ENCODE peak calls at places on chromosomes 7 and 10, in eight cellular contexts. H, G, O, K, P, X, V and Z are unnamed samples.

GRCh38 chr7:98687331-98687863 is 70.3 kb downstream of the NPTX2 start:
- DNase-seq in X (no peak), G (no peak), K (peak), V (no peak), P (no peak), O (no peak), H (no peak), Z (no peak)

GRCh38 chr7:49643321-49643720 is 130.1 kb upstream of the VWC2 start:
- DNase-seq in X (peak), O (no peak), P (no peak), H (no peak), V (no peak), K (no peak), G (peak), Z (peak)

GRCh38 chr10:23157239-23157661 is 34.9 kb upstream of the PTF1A start:
- DNase-seq in O (no peak), H (peak), X (no peak), G (no peak), P (no peak), K (no peak), V (no peak), Z (no peak)

GRCh38 chr10:110426294-110427153 is 71.2 kb upstream of the DUSP5 start:
- DNase-seq in H (no peak), K (no peak), X (no peak), G (no peak), O (no peak), P (no peak), V (no peak), Z (no peak)

GRCh38 chr10:90917968-90918318 is 2.9 kb downstream of the ANKRD1 start:
- DNase-seq in V (no peak), X (no peak), P (no peak), G (no peak), K (no peak), O (no peak), H (no peak), Z (no peak)

GRCh38 chr10:112970036-112970435 is 20.0 kb downstream of the TCF7L2 start:
- DNase-seq in K (no peak), P (no peak), V (no peak), H (no peak), X (no peak), O (no peak), G (no peak), Z (no peak)

GRCh38 chr7:4797858-4798705 is 22.7 kb downstream of the AP5Z1 start:
- DNase-seq in O (peak), G (peak), V (peak), X (no peak), P (peak), K (no peak), H (peak), Z (peak)

GRCh38 chr7:33774762-33775523 is 130.4 kb upstream of the BMPER start:
- DNase-seq in H (no peak), K (no peak), X (peak), P (no peak), O (no peak), V (no peak), G (peak), Z (peak)

GRCh38 chr10:27192284-27192683 is 37.1 kb downstream of the MASTL start:
- DNase-seq in K (no peak), H (no peak), O (no peak), V (no peak), P (no peak), X (no peak), G (no peak), Z (no peak)

GRCh38 chr10:121002586-121003205 is 151.5 kb downstream of the WDR11 start:
- DNase-seq in X (no peak), P (no peak), K (no peak), V (no peak), O (no peak), G (no peak), H (no peak), Z (no peak)

GRCh38 chr7:18778594-18778993 is 283.0 kb downstream of the HDAC9 start:
- DNase-seq in V (no peak), P (no peak), X (no peak), G (no peak), K (no peak), O (no peak), H (no peak), Z (no peak)

GRCh38 chr10:46553238-46554049 is 3.0 kb downstream of the GPRIN2 start:
- DNase-seq in K (no peak), H (no peak), G (peak), V (peak), P (no peak), X (no peak), O (no peak), Z (peak)

GRCh38 chr7:14321947-14322346 is 332.5 kb upstream of the ETV1 start:
- DNase-seq in X (no peak), P (no peak), G (no peak), V (no peak), O (no peak), K (peak), H (no peak), Z (no peak)

GRCh38 chr10:44883581-44884331 is 27.4 kb upstream of the TMEM72 start:
- DNase-seq in G (no peak), K (no peak), X (no peak), H (no peak), V (no peak), P (no peak), O (no peak), Z (no peak)

GRCh38 chr10:82882722-82883121 is 1007.7 kb downstream of the NRG3 start:
- DNase-seq in P (no peak), X (no peak), G (no peak), V (no peak), K (no peak), H (no peak), O (no peak), Z (no peak)

GRCh38 chr7:31687024-31687423 is at the start of gene PPP1R17:
- DNase-seq in K (no peak), V (no peak), G (peak), X (peak), P (no peak), O (no peak), H (no peak), Z (peak)

GRCh38 chr7:17887286-17887685 is 53.0 kb downstream of the SNX13 start:
- DNase-seq in V (no peak), P (no peak), X (no peak), O (no peak), H (no peak), K (no peak), G (no peak), Z (no peak)

GRCh38 chr10:76115471-76116155 is 684.2 kb downstream of the LRMDA start:
- DNase-seq in G (no peak), P (no peak), X (no peak), O (no peak), K (peak), H (no peak), V (no peak), Z (no peak)

GRCh38 chr7:24536670-24537069 is 36.6 kb upstream of the PALS2 start:
- DNase-seq in G (no peak), V (no peak), P (no peak), H (no peak), O (no peak), X (no peak), K (no peak), Z (no peak)

GRCh38 chr7:27251136-27251512 is 8.5 kb downstream of the EVX1 start:
- DNase-seq in X (no peak), G (no peak), K (no peak), O (no peak), P (no peak), H (no peak), V (no peak), Z (no peak)

GRCh38 chr10:15469066-15469465 is 98.0 kb upstream of the FAM171A1 start:
- DNase-seq in V (no peak), H (no peak), X (no peak), G (no peak), K (no peak), P (no peak), O (no peak), Z (no peak)